ENCODE peak calls at places on chromosomes 12 and 14, in five cellular contexts. A, U, K, S and C are unnamed samples.

GRCh38 chr12:3119192-3119744 is 42.1 kb downstream of the TSPAN9 start:
- DNase-seq in A (no peak), U (no peak), K (no peak), S (no peak), C (peak)

GRCh38 chr14:94770815-94771190 is 890 bp upstream of the GSC start:
- DNase-seq in A (no peak), U (no peak), K (no peak), S (no peak), C (no peak)

GRCh38 chr14:101634453-101635237 is 73.3 kb downstream of the DIO3 start:
- DNase-seq in A (no peak), U (no peak), K (no peak), S (no peak), C (no peak)

GRCh38 chr14:59022144-59022543 is 166.3 kb upstream of the DAAM1 start:
- DNase-seq in A (no peak), U (no peak), K (no peak), S (no peak), C (no peak)

GRCh38 chr14:53519137-53519536 is 366.0 kb upstream of the DDHD1 start:
- DNase-seq in A (peak), U (no peak), K (no peak), S (no peak), C (peak)

GRCh38 chr12:19129486-19130223 is at the start of gene PLEKHA5:
- DNase-seq in A (peak), U (peak), K (peak), S (peak), C (peak)

GRCh38 chr12:40831916-40832315 is 139.7 kb downstream of the CNTN1 start:
- DNase-seq in A (no peak), U (no peak), K (no peak), S (no peak), C (no peak)

GRCh38 chr14:97916100-97916499 is 1118.9 kb downstream of the VRK1 start:
- DNase-seq in A (no peak), U (no peak), K (no peak), S (no peak), C (no peak)

GRCh38 chr14:77302926-77303325 is 17.8 kb downstream of the POMT2 start:
- DNase-seq in A (peak), U (no peak), K (no peak), S (no peak), C (no peak)

GRCh38 chr14:66017960-66018359 is 468.2 kb upstream of the CCDC196 start:
- DNase-seq in A (no peak), U (no peak), K (no peak), S (no peak), C (no peak)

GRCh38 chr12:82174936-82175335 is 183.3 kb downstream of the CCDC59 start:
- DNase-seq in A (no peak), U (no peak), K (no peak), S (no peak), C (no peak)

GRCh38 chr14:71089974-71090373 is 182.7 kb downstream of the PCNX1 start:
- DNase-seq in A (peak), U (no peak), K (no peak), S (no peak), C (peak)

GRCh38 chr14:23478109-23478698 is 8.7 kb downstream of the NGDN start:
- DNase-seq in A (peak), U (no peak), K (peak), S (peak), C (peak)

GRCh38 chr14:63901434-63902085 is 48.8 kb downstream of the SYNE2 start:
- DNase-seq in A (peak), U (no peak), K (no peak), S (no peak), C (peak)

GRCh38 chr14:49992901-49993335 is 100.0 kb downstream of the ARF6 start:
- DNase-seq in A (peak), U (peak), K (no peak), S (no peak), C (peak)

GRCh38 chr12:11944321-11944720 is 126.4 kb upstream of the BCL2L14 start:
- DNase-seq in A (no peak), U (no peak), K (no peak), S (no peak), C (no peak)

GRCh38 chr12:114933428-114934160 is 249.6 kb upstream of the TBX3 start:
- DNase-seq in A (peak), U (no peak), K (no peak), S (no peak), C (peak)

GRCh38 chr12:62643470-62643869 is 176.8 kb downstream of the MON2 start:
- DNase-seq in A (no peak), U (no peak), K (no peak), S (no peak), C (no peak)

GRCh38 chr12:4134434-4134762 is 139.2 kb upstream of the CCND2 start:
- DNase-seq in A (no peak), U (peak), K (no peak), S (no peak), C (no peak)

GRCh38 chr14:64176330-64176729 is 117.8 kb downstream of the ESR2 start:
- DNase-seq in A (no peak), U (no peak), K (no peak), S (no peak), C (no peak)

GRCh38 chr12:11729008-11729407 is 79.5 kb downstream of the ETV6 start:
- DNase-seq in A (no peak), U (no peak), K (no peak), S (no peak), C (no peak)

GRCh38 chr12:108309674-108310312 is 29.3 kb downstream of the CMKLR1 start:
- DNase-seq in A (no peak), U (no peak), K (no peak), S (no peak), C (no peak)

GRCh38 chr14:100298551-100299237 is 7.5 kb downstream of the SLC25A29 start:
- DNase-seq in A (no peak), U (no peak), K (no peak), S (no peak), C (no peak)

GRCh38 chr12:74349925-74350324 is 187.7 kb upstream of the ATXN7L3B start:
- DNase-seq in A (peak), U (no peak), K (no peak), S (no peak), C (peak)

GRCh38 chr14:35915775-35916174 is 89.6 kb downstream of the BRMS1L start:
- DNase-seq in A (no peak), U (no peak), K (no peak), S (no peak), C (no peak)

GRCh38 chr14:58072288-58073071 is 79.5 kb downstream of the ARMH4 start:
- DNase-seq in A (peak), U (no peak), K (no peak), S (peak), C (peak)

GRCh38 chr14:32217301-32217700 is 14.2 kb upstream of the RNU6-8 start:
- DNase-seq in A (no peak), U (no peak), K (no peak), S (no peak), C (no peak)

GRCh38 chr12:131525795-131526508 is 184.9 kb upstream of the SFSWAP start:
- DNase-seq in A (no peak), U (no peak), K (no peak), S (no peak), C (no peak)

GRCh38 chr12:27003421-27004311 is 10.5 kb downstream of the TM7SF3 start:
- DNase-seq in A (no peak), U (no peak), K (no peak), S (no peak), C (no peak)

GRCh38 chr12:52230364-52231281 is 2.4 kb upstream of the KRT7 start:
- DNase-seq in A (peak), U (no peak), K (no peak), S (no peak), C (peak)

GRCh38 chr12:4555804-4556203 is 6.2 kb upstream of the DYRK4 start:
- DNase-seq in A (no peak), U (no peak), K (no peak), S (no peak), C (peak)

GRCh38 chr12:52415870-52416750 is 10.0 kb upstream of the KRT82 start:
- DNase-seq in A (peak), U (no peak), K (no peak), S (no peak), C (peak)

GRCh38 chr14:29222671-29223268 is 456.2 kb downstream of the FOXG1 start:
- DNase-seq in A (peak), U (no peak), K (peak), S (peak), C (peak)

GRCh38 chr14:89425931-89426330 is 8.9 kb upstream of the FOXN3 start:
- DNase-seq in A (peak), U (no peak), K (no peak), S (no peak), C (peak)

GRCh38 chr12:61857968-61858367 is 402.2 kb upstream of the USP15 start:
- DNase-seq in A (no peak), U (no peak), K (no peak), S (no peak), C (no peak)

GRCh38 chr14:91303091-91303923 is 58.8 kb upstream of the GPR68 start:
- DNase-seq in A (no peak), U (no peak), K (no peak), S (no peak), C (no peak)